ENCODE peak calls at places on chromosomes 11 and 22, in four cellular contexts. V is pons, K is A549, C is NCI-H446 treated with DMSO at 0.1 percent for 48 hours. O is an unnamed sample.
A peak's percentile ranks its signal among the peaks of the same experiment; 100 is the strongest.

GRCh38 chr22:23054531-23055257 is 15.6 kb upstream of the GNAZ start:
- DNase-seq in V (no peak), K (no peak), C (peak; percentile 20), O (no peak)

GRCh38 chr11:72829884-72830533 is 15.8 kb downstream of the ATG16L2 start:
- DNase-seq in V (no peak), K (no peak), C (no peak), O (no peak)

GRCh38 chr11:67378544-67378943 is 5.1 kb upstream of the CLCF1 start:
- DNase-seq in V (no peak), K (no peak), C (no peak), O (no peak)

GRCh38 chr22:35411112-35411511 is 11.2 kb downstream of the MCM5 start:
- DNase-seq in V (peak; percentile 44), K (no peak), C (no peak), O (peak; percentile 53)

GRCh38 chr11:33828604-33829429 is 54.5 kb upstream of the FBXO3 start:
- DNase-seq in V (no peak), K (no peak), C (no peak), O (no peak)

GRCh38 chr22:35352214-35353111 is 28.4 kb upstream of the HMOX1 start:
- DNase-seq in V (peak; percentile 74), K (peak; percentile 50), C (no peak), O (no peak)

GRCh38 chr11:35231074-35231473 is 92.1 kb downstream of the CD44 start:
- DNase-seq in V (no peak), K (no peak), C (no peak), O (no peak)

GRCh38 chr11:100830295-100830694 is 143.2 kb downstream of the ARHGAP42 start:
- DNase-seq in V (no peak), K (no peak), C (peak; percentile 48), O (no peak)

GRCh38 chr22:20509344-20510047 is 2.1 kb downstream of the MED15 start:
- DNase-seq in V (peak; percentile 82), K (peak; percentile 57), C (no peak), O (peak; percentile 30)

GRCh38 chr11:94151903-94152677 is 23.4 kb downstream of the PANX1 start:
- DNase-seq in V (no peak), K (peak; percentile 62), C (peak; percentile 8), O (no peak)

GRCh38 chr11:69825037-69825834 is 6.0 kb upstream of the FGF3 start:
- DNase-seq in V (no peak), K (peak; percentile 26), C (no peak), O (no peak)

GRCh38 chr11:134463716-134464115 is 51.7 kb upstream of the B3GAT1 start:
- DNase-seq in V (no peak), K (no peak), C (no peak), O (no peak)

GRCh38 chr22:29751139-29751538 is 15.7 kb downstream of the ZMAT5 start:
- DNase-seq in V (no peak), K (no peak), C (no peak), O (no peak)

GRCh38 chr11:1839924-1840779 is 1.4 kb downstream of the TNNI2 start:
- DNase-seq in V (peak; percentile 52), K (no peak), C (no peak), O (peak; percentile 94)

GRCh38 chr11:66124564-66124963 is 54.5 kb downstream of the PACS1 start:
- DNase-seq in V (no peak), K (peak; percentile 45), C (no peak), O (no peak)

O was measured in GM19239.